ENCODE peak calls at places on chromosomes 3 and 15, in six cellular contexts. L is breast epithelium, S is Peyer's patch, H is lower lobe of right lung, C is upper lobe of right lung, J is thyroid gland. M is an unnamed sample. For H3K4me1, the result is how much of the 10 kb centered on the place peaks cover.

GRCh38 chr15:84731774-84732173 is 15.8 kb upstream of the SEC11A start:
- DNase-seq in L (no peak), S (no peak), H (no peak), C (no peak), J (no peak), M (no peak)

GRCh38 chr3:192887047-192887446 is 30.6 kb downstream of the MB21D2 start:
- DNase-seq in L (no peak), S (no peak), H (no peak), C (no peak), J (no peak), M (no peak)

GRCh38 chr15:31299588-31300207 is 26.9 kb upstream of the KLF13 start:
- DNase-seq in L (peak), S (no peak), H (no peak), C (peak), J (no peak), M (no peak)

GRCh38 chr15:69578792-69579587 is 126.4 kb downstream of the RPLP1 start:
- DNase-seq in L (peak), S (no peak), H (peak), C (peak), J (peak), M (no peak)

GRCh38 chr15:81957698-81958097 is 88.1 kb downstream of the MEX3B start:
- DNase-seq in L (no peak), S (no peak), H (no peak), C (no peak), J (no peak), M (no peak)

GRCh38 chr3:127887321-127887720 is 27.7 kb upstream of the KBTBD12 start:
- DNase-seq in L (no peak), S (no peak), H (no peak), C (no peak), J (no peak), M (no peak)

GRCh38 chr3:192169332-192169915 is 557.9 kb downstream of the FGF12 start:
- DNase-seq in L (no peak), S (no peak), H (no peak), C (no peak), J (no peak), M (no peak)

GRCh38 chr3:126180477-126181397 is at the start of gene ALDH1L1:
- DNase-seq in L (no peak), S (peak), H (peak), C (peak), J (peak), M (peak)

GRCh38 chr3:125087768-125088391 is 32.1 kb upstream of the HEG1 start:
- DNase-seq in L (no peak), S (no peak), H (no peak), C (no peak), J (no peak), M (no peak)

GRCh38 chr15:57591237-57591821 is 375 bp upstream of the MYZAP start:
- DNase-seq in L (no peak), S (no peak), H (no peak), C (no peak), J (peak), M (no peak)

GRCh38 chr15:29774900-29775299 is 47.4 kb downstream of the TJP1 start:
- DNase-seq in L (no peak), S (no peak), H (no peak), C (no peak), J (no peak), M (no peak)

GRCh38 chr3:87702600-87702999 is 356.2 kb downstream of the CGGBP1 start:
- DNase-seq in L (no peak), S (no peak), H (no peak), C (no peak), J (no peak), M (no peak)

GRCh38 chr3:143970773-143971366 is 753 bp upstream of the DIPK2A start:
- DNase-seq in L (peak), S (peak), H (peak), C (peak), J (peak), M (peak)

GRCh38 chr3:61560452-61561373 is 658 bp upstream of the PTPRG start:
- DNase-seq in L (peak), S (peak), H (peak), C (peak), J (peak), M (peak)

GRCh38 chr3:156341831-156342416 is 213.0 kb downstream of the SSR3 start:
- DNase-seq in L (no peak), S (peak), H (no peak), C (no peak), J (no peak), M (no peak)

DNA sequence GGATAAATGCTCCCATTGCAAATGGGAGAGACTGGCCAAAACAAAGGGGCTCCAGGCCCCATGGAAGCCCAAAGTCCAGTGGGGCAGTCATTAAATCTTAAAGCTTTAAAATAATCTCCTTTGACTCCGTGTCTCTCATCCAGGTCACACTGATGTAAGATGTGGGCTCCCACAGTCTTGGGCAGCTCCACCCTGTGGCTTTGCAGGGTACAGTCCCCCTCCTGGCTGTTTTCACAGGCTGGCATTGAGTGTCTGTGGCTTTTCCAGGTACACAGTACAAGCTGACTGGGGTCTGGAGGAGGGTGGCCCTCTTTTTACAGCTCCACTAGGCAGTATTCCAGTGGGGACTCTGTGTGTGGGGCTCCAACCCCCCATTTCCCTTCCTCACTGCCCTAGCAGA is 45.9 kb downstream of the NIPA2 start:
- DNase-seq in L (no peak), S (no peak), H (no peak), C (peak), J (peak), M (no peak)
- TF ChIP-seq CTCF in L (peak), S (no peak), H (no peak), C (peak), J (no peak), M (peak)

DNA sequence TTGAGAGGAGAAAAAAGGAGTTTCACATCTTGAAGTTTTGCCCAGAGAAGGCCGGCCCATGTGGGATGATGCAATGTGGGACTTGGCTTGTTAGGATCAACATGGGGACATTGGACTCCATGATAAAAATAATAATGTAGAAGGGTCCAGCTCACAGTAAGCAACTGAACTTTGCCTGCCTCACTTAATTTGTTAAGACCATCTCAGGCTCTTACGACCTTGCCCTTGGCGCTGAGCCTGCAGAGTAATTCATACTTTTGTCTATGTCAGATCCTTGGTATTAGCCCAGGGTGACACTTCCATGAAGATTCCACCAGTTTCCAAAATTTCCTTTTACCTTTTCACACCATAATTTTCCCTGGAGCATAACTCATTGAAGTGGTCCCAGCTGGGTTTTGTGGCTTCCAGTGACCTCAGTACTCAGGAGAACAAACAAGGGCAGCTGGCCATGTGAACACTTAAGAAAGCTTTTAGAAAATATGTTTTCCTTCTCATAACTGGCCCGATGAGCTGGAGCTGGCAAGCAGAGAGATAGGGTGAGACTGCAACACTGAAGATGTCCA is 315.4 kb upstream of the RASGRP1 start:
- DNase-seq in L (no peak), S (no peak), H (no peak), C (no peak), J (no peak), M (no peak)
- H3K4me3 ChIP-seq in L (no peak), S (no peak), H (no peak), C (no peak), J (no peak), M (no peak)

GRCh38 chr3:134049676-134050075 is 20.0 kb upstream of the SLCO2A1 start:
- DNase-seq in L (no peak), S (no peak), H (no peak), C (no peak), J (no peak), M (no peak)
- H3K4me1 ChIP-seq in L (under half), S (under half), H (under half), C (under half), J (under half), M (under half)

GRCh38 chr15:34944946-34945345 is 24.6 kb downstream of the AQR start:
- DNase-seq in L (no peak), S (no peak), H (no peak), C (no peak), J (no peak), M (no peak)
- TF ChIP-seq CTCF in L (no peak), S (no peak), H (no peak), C (no peak), J (no peak), M (no peak)

GRCh38 chr3:5245927-5246326 is 58.4 kb downstream of the EDEM1 start:
- DNase-seq in L (no peak), S (no peak), H (no peak), C (no peak), J (no peak), M (no peak)

GRCh38 chr3:5254281-5255048 is 67.0 kb downstream of the EDEM1 start:
- DNase-seq in L (no peak), S (no peak), H (no peak), C (no peak), J (no peak), M (no peak)

GRCh38 chr3:5252111-5252510 is 64.6 kb downstream of the EDEM1 start:
- DNase-seq in L (no peak), S (no peak), H (no peak), C (no peak), J (no peak), M (no peak)

GRCh38 chr3:5250467-5251195 is 63.1 kb downstream of the EDEM1 start:
- DNase-seq in L (no peak), S (no peak), H (no peak), C (no peak), J (no peak), M (no peak)

DNA sequence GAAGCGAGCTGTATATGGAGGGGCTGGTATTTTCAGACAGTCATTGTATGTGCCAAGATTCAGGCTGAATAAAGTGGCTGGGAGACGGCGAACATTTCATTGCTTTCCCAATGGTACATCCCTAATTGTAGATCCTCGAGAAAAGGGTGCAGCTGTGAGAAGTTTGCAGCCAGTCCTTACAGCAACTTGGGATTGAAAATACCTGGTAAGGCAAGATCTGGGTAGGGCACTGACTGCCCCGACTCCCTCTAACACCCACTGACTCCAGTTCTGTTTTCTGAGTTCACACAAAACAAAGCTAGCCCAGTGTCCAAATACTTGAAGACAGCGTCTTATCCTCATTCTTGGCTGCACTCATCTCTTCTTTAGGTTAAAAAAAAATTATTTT is 63.7 kb downstream of the EDEM1 start:
- DNase-seq in L (no peak), S (no peak), H (no peak), C (no peak), J (no peak), M (no peak)
- H3K4me3 ChIP-seq in L (peak), S (no peak), H (peak), C (peak), J (no peak), M (no peak)

GRCh38 chr15:63065262-63066234 is 23.0 kb downstream of the TPM1 start:
- DNase-seq in L (no peak), S (no peak), H (no peak), C (no peak), J (no peak), M (no peak)

GRCh38 chr15:63063164-63063756 is 20.7 kb downstream of the TPM1 start:
- DNase-seq in L (no peak), S (no peak), H (no peak), C (no peak), J (no peak), M (no peak)

GRCh38 chr15:63061971-63062370 is 19.4 kb downstream of the TPM1 start:
- DNase-seq in L (no peak), S (no peak), H (no peak), C (no peak), J (no peak), M (no peak)

GRCh38 chr15:63066302-63066701 is 23.8 kb downstream of the TPM1 start:
- DNase-seq in L (no peak), S (no peak), H (no peak), C (no peak), J (no peak), M (no peak)

DNA sequence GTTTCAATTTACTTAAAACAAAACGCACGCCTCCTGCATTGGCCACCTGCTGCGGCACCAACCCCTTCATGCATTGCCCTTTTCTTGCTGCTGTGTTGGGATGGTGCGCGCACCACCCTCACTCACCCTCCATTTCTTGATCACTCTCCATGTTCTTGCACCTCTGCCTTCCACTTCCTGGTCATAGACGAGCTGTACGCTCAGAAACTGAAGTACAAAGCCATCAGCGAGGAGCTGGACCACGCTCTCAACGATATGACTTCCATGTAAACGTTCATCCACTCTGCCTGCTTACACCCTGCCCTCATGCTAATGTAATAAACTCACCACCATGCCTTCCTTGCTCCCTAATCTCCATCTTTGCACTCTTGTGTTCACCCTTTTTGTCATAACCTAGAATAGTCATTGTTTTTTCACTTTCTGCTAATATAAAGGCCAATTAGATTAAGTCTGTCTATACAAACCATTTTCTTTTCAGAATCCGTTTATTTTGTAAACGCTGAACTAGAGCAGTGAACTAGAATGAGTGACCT is 21.4 kb downstream of the TPM1 start:
- DNase-seq in L (no peak), S (no peak), H (no peak), C (no peak), J (no peak), M (no peak)
- H3K4me1 ChIP-seq in L (under half), S (under half), H (under half), C (under half), J (under half), M (half or more)